ENCODE peak calls at places on chromosome 12, in ten cellular contexts. N, J, A, D, T, M, X, O, F and E are unnamed samples.

GRCh38 chr12:10736460-10736859 is 13.3 kb upstream of the YBX3 start:
- DNase-seq in A (no peak), N (no peak), M (no peak), X (no peak), F (no peak), T (no peak), J (no peak), D (no peak), O (no peak), E (no peak)

GRCh38 chr12:47903151-47903611 is 1.6 kb downstream of the VDR start:
- DNase-seq in M (no peak), T (no peak), X (peak; percentile 76), N (peak; percentile 82), A (no peak), F (peak; percentile 34), O (no peak), J (peak; percentile 57), D (peak; percentile 43), E (peak; percentile 73)

GRCh38 chr12:85814116-85814515 is 22.1 kb downstream of the RASSF9 start:
- DNase-seq in A (no peak), T (no peak), D (no peak), M (no peak), X (no peak), N (no peak), O (no peak), J (no peak), F (no peak), E (no peak)

GRCh38 chr12:32566663-32567634 is 112.2 kb upstream of the DNM1L start:
- DNase-seq in J (no peak), X (peak; percentile 10), T (no peak), A (no peak), O (no peak), D (no peak), F (no peak), M (no peak), N (no peak), E (peak; percentile 51)

GRCh38 chr12:88600272-88600671 is 20.0 kb upstream of the KITLG start:
- DNase-seq in T (no peak), X (peak; percentile 95), A (no peak), N (peak; percentile 56), M (no peak), F (no peak), O (no peak), D (no peak), J (no peak), E (no peak)

GRCh38 chr12:45587877-45588530 is 141.5 kb upstream of the ARID2 start:
- DNase-seq in A (no peak), F (no peak), D (peak; percentile 13), X (no peak), O (no peak), M (no peak), J (no peak), T (no peak), N (no peak), E (peak; percentile 65)

GRCh38 chr12:2509137-2509536 is 285.6 kb upstream of the FKBP4 start:
- DNase-seq in J (no peak), A (no peak), O (no peak), T (no peak), M (no peak), X (no peak), N (no peak), F (no peak), D (no peak), E (no peak)

GRCh38 chr12:110403146-110403974 is at the start of gene ANAPC7:
- DNase-seq in D (peak; percentile 89), A (peak; percentile 97), T (peak; percentile 90), J (peak; percentile 91), F (peak; percentile 91), N (peak; percentile 97), O (peak; percentile 81), M (peak; percentile 93), X (peak; percentile 90), E (peak; percentile 93)

GRCh38 chr12:131008461-131009270 is 55.0 kb downstream of the ADGRD1 start:
- DNase-seq in X (no peak), O (no peak), N (no peak), F (no peak), A (no peak), J (no peak), T (no peak), D (no peak), M (no peak), E (no peak)

GRCh38 chr12:131010376-131011131 is 56.8 kb downstream of the ADGRD1 start:
- DNase-seq in O (no peak), D (no peak), M (no peak), J (peak; percentile 51), F (no peak), X (no peak), A (no peak), N (no peak), T (no peak), E (no peak)

GRCh38 chr12:131011165-131012079 is 57.7 kb downstream of the ADGRD1 start:
- DNase-seq in F (peak; percentile 75), D (peak; percentile 48), X (no peak), A (no peak), O (no peak), J (peak; percentile 77), N (no peak), M (no peak), T (peak; percentile 61), E (no peak)

GRCh38 chr12:131007794-131008460 is 54.2 kb downstream of the ADGRD1 start:
- DNase-seq in T (no peak), N (no peak), A (no peak), O (no peak), M (no peak), J (no peak), F (no peak), X (no peak), D (no peak), E (no peak)

GRCh38 chr12:131009595-131010270 is 56.0 kb downstream of the ADGRD1 start:
- DNase-seq in O (no peak), M (no peak), D (no peak), N (no peak), X (no peak), J (no peak), A (no peak), T (no peak), F (no peak), E (no peak)
- H3K9me3 ChIP-seq in O (no peaks in the 10 kb centered on the region), M (no peaks in the 10 kb centered on the region), D (no peaks in the 10 kb centered on the region), N (no peaks in the 10 kb centered on the region), X (peaks cover 40% of the 10 kb centered on the region), J (no peaks in the 10 kb centered on the region), A (no peaks in the 10 kb centered on the region), T (no peaks in the 10 kb centered on the region), F (no peaks in the 10 kb centered on the region), E (no peaks in the 10 kb centered on the region)

DNA sequence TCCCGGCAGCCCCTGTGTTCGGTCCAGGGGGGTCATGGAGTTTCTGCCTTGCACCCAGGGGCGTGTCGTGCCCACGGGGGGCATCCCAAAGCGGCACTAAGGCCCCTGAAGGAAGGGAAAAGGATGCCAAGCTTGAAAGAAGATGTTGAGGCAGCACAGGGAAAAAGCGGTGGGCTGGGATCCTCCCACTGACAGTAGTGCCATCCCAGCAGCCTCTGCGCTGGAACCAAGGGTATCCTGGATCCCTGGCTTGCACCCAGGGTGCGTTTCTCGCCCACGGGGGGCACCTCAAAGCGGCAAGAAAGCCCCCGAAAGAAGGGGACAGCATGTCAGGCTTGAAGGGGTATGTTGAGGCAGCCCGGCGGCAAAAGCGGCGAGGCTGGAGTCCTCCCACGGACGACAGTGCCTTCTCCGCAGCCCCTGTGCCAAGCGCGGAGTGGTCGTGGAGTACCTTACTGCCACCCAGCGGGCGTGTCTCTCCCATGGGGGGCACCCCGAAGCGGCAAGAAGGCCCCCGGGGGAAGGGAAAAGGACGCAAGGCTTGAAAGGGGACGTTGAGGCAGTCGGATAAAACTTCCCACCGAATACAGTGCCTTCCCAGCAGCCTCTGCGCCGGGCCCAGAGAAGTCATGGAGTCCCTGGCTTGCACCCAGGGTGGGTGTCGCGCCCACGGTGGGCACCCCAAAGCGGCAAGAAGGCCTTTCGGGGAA is 164.4 kb upstream of the ALG10B start:
- DNase-seq in M (no peak), J (no peak), X (no peak), A (peak; percentile 79), F (no peak), D (no peak), N (no peak), T (no peak), O (no peak), E (peak; percentile 6)
- H3K9me3 ChIP-seq in M (peaks cover 34% of the 10 kb centered on the region), J (no peaks in the 10 kb centered on the region), X (peaks cover 53% of the 10 kb centered on the region), A (peaks cover 47% of the 10 kb centered on the region), F (peaks cover 6% of the 10 kb centered on the region), D (peaks cover 7% of the 10 kb centered on the region), N (no peaks in the 10 kb centered on the region), T (peaks cover 10% of the 10 kb centered on the region), O (no peaks in the 10 kb centered on the region), E (no peaks in the 10 kb centered on the region)

GRCh38 chr12:27474344-27474743 is 27.8 kb downstream of the SMCO2 start:
- DNase-seq in T (no peak), M (no peak), J (no peak), N (peak; percentile 74), X (peak; percentile 85), A (no peak), D (no peak), F (no peak), O (no peak), E (no peak)

GRCh38 chr12:27478949-27479348 is 32.4 kb downstream of the SMCO2 start:
- DNase-seq in A (no peak), T (no peak), J (no peak), N (no peak), M (no peak), D (no peak), O (no peak), X (no peak), F (no peak), E (no peak)

GRCh38 chr12:27477049-27477448 is 30.5 kb downstream of the SMCO2 start:
- DNase-seq in T (no peak), D (no peak), F (no peak), M (no peak), J (no peak), A (no peak), O (no peak), X (no peak), N (no peak), E (no peak)

DNA sequence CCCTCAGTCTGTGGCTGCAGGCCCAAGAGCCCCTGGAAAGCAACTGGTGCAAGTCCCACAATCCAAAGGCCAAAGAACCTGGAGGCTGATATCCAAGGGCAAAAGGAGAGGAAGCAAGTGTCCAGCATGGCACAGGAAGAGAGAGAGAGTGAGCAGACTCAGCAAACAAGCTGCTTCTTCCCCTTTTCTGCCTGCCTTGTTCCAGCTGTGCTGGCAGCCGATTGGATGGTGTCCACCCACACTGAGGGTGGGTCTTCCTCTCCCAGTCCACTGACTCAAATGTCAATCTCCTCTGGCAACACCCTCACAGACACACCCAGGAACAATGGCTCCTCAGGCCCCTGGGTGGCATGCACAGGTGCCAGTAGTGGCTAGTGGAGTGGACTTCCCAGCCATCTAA is 33.5 kb downstream of the SMCO2 start:
- DNase-seq in O (no peak), M (no peak), J (no peak), N (no peak), X (no peak), F (no peak), T (no peak), A (no peak), D (no peak), E (no peak)
- H3K9me3 ChIP-seq in O (no peaks in the 10 kb centered on the region), M (peaks cover 26% of the 10 kb centered on the region), J (no peaks in the 10 kb centered on the region), N (peaks cover 26% of the 10 kb centered on the region), X (peaks cover 11% of the 10 kb centered on the region), F (peaks cover 8% of the 10 kb centered on the region), T (peaks cover 37% of the 10 kb centered on the region), A (peaks cover 31% of the 10 kb centered on the region), D (peaks cover 9% of the 10 kb centered on the region), E (no peaks in the 10 kb centered on the region)

GRCh38 chr12:65594373-65594772 is 229.9 kb upstream of the HMGA2 start:
- DNase-seq in O (no peak), F (no peak), J (no peak), A (no peak), T (no peak), N (peak; percentile 52), M (no peak), X (no peak), D (no peak), E (no peak)
- H3K9me3 ChIP-seq in O (no peaks in the 10 kb centered on the region), F (no peaks in the 10 kb centered on the region), J (no peaks in the 10 kb centered on the region), A (no peaks in the 10 kb centered on the region), T (no peaks in the 10 kb centered on the region), N (no peaks in the 10 kb centered on the region), M (no peaks in the 10 kb centered on the region), X (no peaks in the 10 kb centered on the region), D (no peaks in the 10 kb centered on the region), E (no peaks in the 10 kb centered on the region)